ENCODE peak calls at places on chromosomes 3 and 15, in six cellular contexts. One of them, this sample, is unnamed.

GRCh38 chr3:60933828-60934227 is 317.4 kb downstream of the FHIT start:
- DNase-seq in stimulated activated CD4-positive, alpha-beta T cell treated with anti-CD3 and anti-CD28 coated beads, Interleukin-4, amount 100 ng/mL, for 48 hours: no peak
- DNase-seq in mucosa of gallbladder: no peak
- DNase-seq in mucosa of descending colon: no peak
- DNase-seq in H54: no peak
- DNase-seq in aorta: no peak
- DNase-seq in this sample: no peak

GRCh38 chr3:189625566-189625965 is 5.6 kb upstream of the TP63 start:
- DNase-seq in mucosa of gallbladder: no peak
- DNase-seq in mucosa of descending colon: no peak
- DNase-seq in stimulated activated CD4-positive, alpha-beta T cell treated with anti-CD3 and anti-CD28 coated beads, Interleukin-4, amount 100 ng/mL, for 48 hours: no peak
- DNase-seq in aorta: no peak
- DNase-seq in H54: no peak
- DNase-seq in this sample: no peak

GRCh38 chr15:94793641-94794040 is 562.3 kb downstream of the MCTP2 start:
- DNase-seq in stimulated activated CD4-positive, alpha-beta T cell treated with anti-CD3 and anti-CD28 coated beads, Interleukin-4, amount 100 ng/mL, for 48 hours: no peak
- DNase-seq in aorta: no peak
- DNase-seq in mucosa of gallbladder: no peak
- DNase-seq in mucosa of descending colon: no peak
- DNase-seq in H54: no peak
- DNase-seq in this sample: no peak

GRCh38 chr3:126606021-126606420 is 47.3 kb upstream of the C3orf22 start:
- DNase-seq in H54: no peak
- DNase-seq in aorta: no peak
- DNase-seq in mucosa of descending colon: no peak
- DNase-seq in mucosa of gallbladder: no peak
- DNase-seq in stimulated activated CD4-positive, alpha-beta T cell treated with anti-CD3 and anti-CD28 coated beads, Interleukin-4, amount 100 ng/mL, for 48 hours: no peak
- DNase-seq in this sample: no peak

GRCh38 chr15:86973284-86973844 is 893.7 kb downstream of the AGBL1 start:
- DNase-seq in H54: no peak
- DNase-seq in mucosa of descending colon: no peak
- DNase-seq in stimulated activated CD4-positive, alpha-beta T cell treated with anti-CD3 and anti-CD28 coated beads, Interleukin-4, amount 100 ng/mL, for 48 hours: no peak
- DNase-seq in mucosa of gallbladder: no peak
- DNase-seq in aorta: no peak
- DNase-seq in this sample: no peak

GRCh38 chr15:25178835-25179672 is 224.3 kb downstream of the SNRPN start:
- DNase-seq in stimulated activated CD4-positive, alpha-beta T cell treated with anti-CD3 and anti-CD28 coated beads, Interleukin-4, amount 100 ng/mL, for 48 hours: no peak
- DNase-seq in H54: no peak
- DNase-seq in mucosa of descending colon: peak; percentile 6
- DNase-seq in mucosa of gallbladder: no peak
- DNase-seq in aorta: peak; percentile 29
- DNase-seq in this sample: peak; percentile 3

GRCh38 chr3:185825379-185825638 is 467 bp upstream of the IGF2BP2 start:
- DNase-seq in H54: no peak
- DNase-seq in mucosa of descending colon: no peak
- DNase-seq in mucosa of gallbladder: no peak
- DNase-seq in aorta: no peak
- DNase-seq in stimulated activated CD4-positive, alpha-beta T cell treated with anti-CD3 and anti-CD28 coated beads, Interleukin-4, amount 100 ng/mL, for 48 hours: no peak
- DNase-seq in this sample: no peak

GRCh38 chr3:185488465-185488864 is 10.4 kb downstream of the TMEM41A start:
- DNase-seq in mucosa of descending colon: no peak
- DNase-seq in H54: no peak
- DNase-seq in stimulated activated CD4-positive, alpha-beta T cell treated with anti-CD3 and anti-CD28 coated beads, Interleukin-4, amount 100 ng/mL, for 48 hours: no peak
- DNase-seq in mucosa of gallbladder: no peak
- DNase-seq in aorta: no peak
- DNase-seq in this sample: no peak

GRCh38 chr3:167198949-167199348 is 181.1 kb downstream of the ZBBX start:
- DNase-seq in mucosa of descending colon: no peak
- DNase-seq in stimulated activated CD4-positive, alpha-beta T cell treated with anti-CD3 and anti-CD28 coated beads, Interleukin-4, amount 100 ng/mL, for 48 hours: no peak
- DNase-seq in H54: no peak
- DNase-seq in aorta: no peak
- DNase-seq in mucosa of gallbladder: no peak
- DNase-seq in this sample: no peak

GRCh38 chr15:73153024-73153423 is 100.8 kb downstream of the NEO1 start:
- DNase-seq in mucosa of gallbladder: no peak
- DNase-seq in H54: no peak
- DNase-seq in stimulated activated CD4-positive, alpha-beta T cell treated with anti-CD3 and anti-CD28 coated beads, Interleukin-4, amount 100 ng/mL, for 48 hours: no peak
- DNase-seq in aorta: no peak
- DNase-seq in mucosa of descending colon: no peak
- DNase-seq in this sample: no peak

GRCh38 chr3:148075829-148076716 is 621.6 kb upstream of the AGTR1 start:
- DNase-seq in mucosa of gallbladder: peak; percentile 11
- DNase-seq in aorta: no peak
- DNase-seq in H54: peak; percentile 5
- DNase-seq in mucosa of descending colon: no peak
- DNase-seq in stimulated activated CD4-positive, alpha-beta T cell treated with anti-CD3 and anti-CD28 coated beads, Interleukin-4, amount 100 ng/mL, for 48 hours: no peak
- DNase-seq in this sample: peak; percentile 27

GRCh38 chr15:97745481-97746071 is 214.9 kb upstream of the ARRDC4 start:
- DNase-seq in H54: no peak
- DNase-seq in mucosa of descending colon: peak; percentile 33
- DNase-seq in mucosa of gallbladder: no peak
- DNase-seq in stimulated activated CD4-positive, alpha-beta T cell treated with anti-CD3 and anti-CD28 coated beads, Interleukin-4, amount 100 ng/mL, for 48 hours: peak; percentile 31
- DNase-seq in aorta: no peak
- DNase-seq in this sample: peak; percentile 62

GRCh38 chr3:184658223-184658860 is 53.5 kb downstream of the MAGEF1 start:
- DNase-seq in aorta: no peak
- DNase-seq in H54: no peak
- DNase-seq in stimulated activated CD4-positive, alpha-beta T cell treated with anti-CD3 and anti-CD28 coated beads, Interleukin-4, amount 100 ng/mL, for 48 hours: no peak
- DNase-seq in mucosa of gallbladder: no peak
- DNase-seq in mucosa of descending colon: no peak
- DNase-seq in this sample: no peak

GRCh38 chr3:134772591-134772990 is 22.5 kb upstream of the EPHB1 start:
- DNase-seq in aorta: no peak
- DNase-seq in mucosa of descending colon: no peak
- DNase-seq in H54: no peak
- DNase-seq in stimulated activated CD4-positive, alpha-beta T cell treated with anti-CD3 and anti-CD28 coated beads, Interleukin-4, amount 100 ng/mL, for 48 hours: no peak
- DNase-seq in mucosa of gallbladder: no peak
- DNase-seq in this sample: no peak

GRCh38 chr3:39154323-39155021 is 1.1 kb upstream of the CSRNP1 start:
- DNase-seq in H54: peak; percentile 33
- DNase-seq in aorta: peak; percentile 67
- DNase-seq in mucosa of descending colon: peak; percentile 60
- DNase-seq in stimulated activated CD4-positive, alpha-beta T cell treated with anti-CD3 and anti-CD28 coated beads, Interleukin-4, amount 100 ng/mL, for 48 hours: no peak
- DNase-seq in mucosa of gallbladder: no peak
- DNase-seq in this sample: peak; percentile 86

GRCh38 chr3:74500257-74500656 is 114.2 kb downstream of the CNTN3 start:
- DNase-seq in mucosa of descending colon: no peak
- DNase-seq in mucosa of gallbladder: no peak
- DNase-seq in aorta: no peak
- DNase-seq in stimulated activated CD4-positive, alpha-beta T cell treated with anti-CD3 and anti-CD28 coated beads, Interleukin-4, amount 100 ng/mL, for 48 hours: no peak
- DNase-seq in H54: no peak
- DNase-seq in this sample: no peak

GRCh38 chr3:12303532-12303931 is 14.7 kb downstream of the PPARG start:
- DNase-seq in mucosa of gallbladder: no peak
- DNase-seq in aorta: no peak
- DNase-seq in H54: peak; percentile 62
- DNase-seq in stimulated activated CD4-positive, alpha-beta T cell treated with anti-CD3 and anti-CD28 coated beads, Interleukin-4, amount 100 ng/mL, for 48 hours: no peak
- DNase-seq in mucosa of descending colon: no peak
- DNase-seq in this sample: no peak

GRCh38 chr3:46666471-46666845 is 27.0 kb downstream of the ALS2CL start:
- DNase-seq in aorta: no peak
- DNase-seq in stimulated activated CD4-positive, alpha-beta T cell treated with anti-CD3 and anti-CD28 coated beads, Interleukin-4, amount 100 ng/mL, for 48 hours: no peak
- DNase-seq in mucosa of descending colon: no peak
- DNase-seq in mucosa of gallbladder: no peak
- DNase-seq in H54: peak; percentile 6
- DNase-seq in this sample: no peak

GRCh38 chr3:112377418-112378071 is 44.6 kb downstream of the CD200 start:
- DNase-seq in mucosa of gallbladder: no peak
- DNase-seq in H54: no peak
- DNase-seq in aorta: no peak
- DNase-seq in mucosa of descending colon: no peak
- DNase-seq in stimulated activated CD4-positive, alpha-beta T cell treated with anti-CD3 and anti-CD28 coated beads, Interleukin-4, amount 100 ng/mL, for 48 hours: no peak
- DNase-seq in this sample: no peak

GRCh38 chr3:155956508-155957411 is 86.3 kb downstream of the GMPS start:
- DNase-seq in stimulated activated CD4-positive, alpha-beta T cell treated with anti-CD3 and anti-CD28 coated beads, Interleukin-4, amount 100 ng/mL, for 48 hours: no peak
- DNase-seq in aorta: no peak
- DNase-seq in mucosa of gallbladder: no peak
- DNase-seq in H54: no peak
- DNase-seq in mucosa of descending colon: no peak
- DNase-seq in this sample: no peak

GRCh38 chr3:106172780-106173179 is 304.0 kb upstream of the CBLB start:
- DNase-seq in mucosa of gallbladder: no peak
- DNase-seq in H54: no peak
- DNase-seq in stimulated activated CD4-positive, alpha-beta T cell treated with anti-CD3 and anti-CD28 coated beads, Interleukin-4, amount 100 ng/mL, for 48 hours: no peak
- DNase-seq in aorta: no peak
- DNase-seq in mucosa of descending colon: no peak
- DNase-seq in this sample: no peak

GRCh38 chr3:115270849-115271248 is 123.8 kb upstream of the ZBTB20 start:
- DNase-seq in H54: no peak
- DNase-seq in aorta: no peak
- DNase-seq in mucosa of gallbladder: no peak
- DNase-seq in mucosa of descending colon: no peak
- DNase-seq in stimulated activated CD4-positive, alpha-beta T cell treated with anti-CD3 and anti-CD28 coated beads, Interleukin-4, amount 100 ng/mL, for 48 hours: no peak
- DNase-seq in this sample: no peak

GRCh38 chr3:151169700-151170224 is 33.3 kb downstream of the GPR171 start:
- DNase-seq in aorta: peak; percentile 83
- DNase-seq in mucosa of descending colon: no peak
- DNase-seq in stimulated activated CD4-positive, alpha-beta T cell treated with anti-CD3 and anti-CD28 coated beads, Interleukin-4, amount 100 ng/mL, for 48 hours: peak; percentile 28
- DNase-seq in H54: no peak
- DNase-seq in mucosa of gallbladder: peak; percentile 41
- DNase-seq in this sample: no peak

GRCh38 chr3:50316657-50317242 is 5.8 kb downstream of the HYAL2 start:
- DNase-seq in H54: peak; percentile 94
- DNase-seq in mucosa of gallbladder: peak; percentile 90
- DNase-seq in mucosa of descending colon: peak; percentile 90
- DNase-seq in stimulated activated CD4-positive, alpha-beta T cell treated with anti-CD3 and anti-CD28 coated beads, Interleukin-4, amount 100 ng/mL, for 48 hours: no peak
- DNase-seq in aorta: peak; percentile 62
- DNase-seq in this sample: no peak

GRCh38 chr3:133494469-133494868 is 79.0 kb upstream of the CDV3 start:
- DNase-seq in aorta: no peak
- DNase-seq in mucosa of descending colon: no peak
- DNase-seq in H54: no peak
- DNase-seq in mucosa of gallbladder: no peak
- DNase-seq in stimulated activated CD4-positive, alpha-beta T cell treated with anti-CD3 and anti-CD28 coated beads, Interleukin-4, amount 100 ng/mL, for 48 hours: no peak
- DNase-seq in this sample: peak; percentile 73

GRCh38 chr3:145015243-145015642 is 1043.6 kb downstream of the DIPK2A start:
- DNase-seq in aorta: no peak
- DNase-seq in stimulated activated CD4-positive, alpha-beta T cell treated with anti-CD3 and anti-CD28 coated beads, Interleukin-4, amount 100 ng/mL, for 48 hours: no peak
- DNase-seq in H54: no peak
- DNase-seq in mucosa of gallbladder: no peak
- DNase-seq in mucosa of descending colon: no peak
- DNase-seq in this sample: no peak

GRCh38 chr3:159620281-159620680 is 368.4 kb upstream of the IL12A start:
- DNase-seq in stimulated activated CD4-positive, alpha-beta T cell treated with anti-CD3 and anti-CD28 coated beads, Interleukin-4, amount 100 ng/mL, for 48 hours: no peak
- DNase-seq in mucosa of descending colon: no peak
- DNase-seq in H54: no peak
- DNase-seq in aorta: no peak
- DNase-seq in mucosa of gallbladder: no peak
- DNase-seq in this sample: no peak

GRCh38 chr3:50523170-50523865 is 19.9 kb upstream of the CACNA2D2 start:
- DNase-seq in mucosa of gallbladder: no peak
- DNase-seq in stimulated activated CD4-positive, alpha-beta T cell treated with anti-CD3 and anti-CD28 coated beads, Interleukin-4, amount 100 ng/mL, for 48 hours: no peak
- DNase-seq in H54: no peak
- DNase-seq in mucosa of descending colon: no peak
- DNase-seq in aorta: no peak
- DNase-seq in this sample: no peak

GRCh38 chr15:101151286-101151685 is 100.6 kb downstream of the CHSY1 start:
- DNase-seq in aorta: no peak
- DNase-seq in mucosa of gallbladder: no peak
- DNase-seq in mucosa of descending colon: no peak
- DNase-seq in H54: no peak
- DNase-seq in stimulated activated CD4-positive, alpha-beta T cell treated with anti-CD3 and anti-CD28 coated beads, Interleukin-4, amount 100 ng/mL, for 48 hours: no peak
- DNase-seq in this sample: no peak

GRCh38 chr3:15292765-15293522 is 39.4 kb downstream of the SH3BP5 start:
- DNase-seq in aorta: peak; percentile 89
- DNase-seq in mucosa of gallbladder: peak; percentile 55
- DNase-seq in mucosa of descending colon: no peak
- DNase-seq in stimulated activated CD4-positive, alpha-beta T cell treated with anti-CD3 and anti-CD28 coated beads, Interleukin-4, amount 100 ng/mL, for 48 hours: no peak
- DNase-seq in H54: no peak
- DNase-seq in this sample: no peak

GRCh38 chr3:39962566-39962965 is 153.2 kb downstream of the MYRIP start:
- DNase-seq in mucosa of gallbladder: peak; percentile 17
- DNase-seq in aorta: no peak
- DNase-seq in stimulated activated CD4-positive, alpha-beta T cell treated with anti-CD3 and anti-CD28 coated beads, Interleukin-4, amount 100 ng/mL, for 48 hours: no peak
- DNase-seq in H54: no peak
- DNase-seq in mucosa of descending colon: no peak
- DNase-seq in this sample: no peak

GRCh38 chr3:27596920-27597319 is 112.7 kb upstream of the SLC4A7 start:
- DNase-seq in mucosa of descending colon: no peak
- DNase-seq in aorta: no peak
- DNase-seq in stimulated activated CD4-positive, alpha-beta T cell treated with anti-CD3 and anti-CD28 coated beads, Interleukin-4, amount 100 ng/mL, for 48 hours: no peak
- DNase-seq in H54: no peak
- DNase-seq in mucosa of gallbladder: no peak
- DNase-seq in this sample: no peak

This sample was measured in WTC11.